ENCODE peak calls at places on chromosomes 12 and 14, in six cellular contexts. Q is brain microvascular endothelial cell, T is psoas muscle, D is pancreas, J is esophagus muscularis mucosa, S is dorsolateral prefrontal cortex. X is an unnamed sample.

GRCh38 chr12:15830538-15830937 is 41.4 kb upstream of the EPS8 start:
- DNase-seq in Q (peak), T (no peak), D (no peak), J (no peak), S (no peak), X (peak)

GRCh38 chr14:57889245-57889644 is 23.4 kb upstream of the SLC35F4 start:
- DNase-seq in Q (no peak), T (no peak), D (peak), J (no peak), S (no peak), X (peak)

GRCh38 chr12:39852346-39852745 is 232.7 kb upstream of the ABCD2 start:
- DNase-seq in Q (no peak), T (no peak), D (no peak), J (no peak), S (no peak), X (peak)

GRCh38 chr12:53952871-53953734 is 1.6 kb upstream of the HOXC12 start:
- DNase-seq in Q (no peak), T (no peak), D (peak), J (no peak), S (no peak), X (peak)

GRCh38 chr12:28026701-28027100 is 54.2 kb upstream of the PTHLH start:
- DNase-seq in Q (no peak), T (no peak), D (no peak), J (no peak), S (no peak), X (no peak)

GRCh38 chr14:102693006-102693755 is 84.1 kb upstream of the TRAF3 start:
- DNase-seq in Q (no peak), T (no peak), D (no peak), J (no peak), S (no peak), X (no peak)

GRCh38 chr12:69623970-69624369 is 13.3 kb upstream of the LRRC10 start:
- DNase-seq in Q (no peak), T (peak), D (peak), J (no peak), S (no peak), X (no peak)

GRCh38 chr12:57602544-57602943 is 2.1 kb upstream of the DTX3 start:
- DNase-seq in Q (no peak), T (no peak), D (no peak), J (no peak), S (no peak), X (no peak)

GRCh38 chr12:9702239-9702638 is 30.7 kb downstream of the CLECL1 start:
- DNase-seq in Q (no peak), T (no peak), D (no peak), J (no peak), S (no peak), X (no peak)

GRCh38 chr14:51513933-51514332 is 137.8 kb upstream of the FRMD6 start:
- DNase-seq in Q (no peak), T (no peak), D (no peak), J (no peak), S (no peak), X (no peak)

GRCh38 chr12:83040991-83041390 is 354.3 kb downstream of the TMTC2 start:
- DNase-seq in Q (no peak), T (no peak), D (no peak), J (no peak), S (no peak), X (no peak)

GRCh38 chr14:90658541-90658967 is 157.7 kb downstream of the TTC7B start:
- DNase-seq in Q (peak), T (no peak), D (no peak), J (no peak), S (no peak), X (peak)

GRCh38 chr14:90137807-90138206 is 76.0 kb downstream of the KCNK13 start:
- DNase-seq in Q (peak), T (no peak), D (no peak), J (no peak), S (no peak), X (no peak)

GRCh38 chr12:54002278-54002914 is 2.4 kb downstream of the HOXC9 start:
- DNase-seq in Q (no peak), T (no peak), D (no peak), J (no peak), S (no peak), X (no peak)

GRCh38 chr14:25537846-25538455 is 488.0 kb upstream of the STXBP6 start:
- DNase-seq in Q (no peak), T (no peak), D (no peak), J (no peak), S (no peak), X (no peak)

GRCh38 chr14:53509845-53510244 is 356.7 kb upstream of the DDHD1 start:
- DNase-seq in Q (no peak), T (peak), D (no peak), J (no peak), S (no peak), X (no peak)

GRCh38 chr14:61474671-61475070 is 153.3 kb downstream of the PRKCH start:
- DNase-seq in Q (peak), T (no peak), D (no peak), J (no peak), S (no peak), X (no peak)

GRCh38 chr12:9244894-9245293 is 36.7 kb upstream of the PZP start:
- DNase-seq in Q (no peak), T (peak), D (no peak), J (no peak), S (no peak), X (no peak)

GRCh38 chr12:69290545-69291277 is 51.3 kb downstream of the CPSF6 start:
- DNase-seq in Q (peak), T (peak), D (peak), J (no peak), S (peak), X (peak)

GRCh38 chr12:11758838-11759509 is 109.5 kb downstream of the ETV6 start:
- DNase-seq in Q (peak), T (no peak), D (no peak), J (no peak), S (no peak), X (no peak)

GRCh38 chr14:54011001-54011400 is 54.4 kb upstream of the BMP4 start:
- DNase-seq in Q (no peak), T (no peak), D (no peak), J (no peak), S (no peak), X (no peak)

GRCh38 chr12:42283739-42284138 is 42.2 kb downstream of the ZCRB1 start:
- DNase-seq in Q (no peak), T (no peak), D (no peak), J (no peak), S (no peak), X (no peak)

GRCh38 chr12:93612719-93613228 is 40.3 kb downstream of the SOCS2 start:
- DNase-seq in Q (no peak), T (no peak), D (no peak), J (no peak), S (no peak), X (no peak)

GRCh38 chr14:25120261-25120660 is 70.3 kb upstream of the STXBP6 start:
- DNase-seq in Q (no peak), T (no peak), D (no peak), J (no peak), S (no peak), X (no peak)

GRCh38 chr12:92950011-92950410 is 20.9 kb upstream of the EEA1 start:
- DNase-seq in Q (no peak), T (no peak), D (no peak), J (no peak), S (no peak), X (no peak)

GRCh38 chr12:93279849-93280412 is 97.8 kb upstream of the NUDT4 start:
- DNase-seq in Q (peak), T (no peak), D (no peak), J (no peak), S (no peak), X (no peak)

GRCh38 chr14:49581209-49581960 is 4.8 kb downstream of the RPS29 start:
- DNase-seq in Q (no peak), T (no peak), D (no peak), J (no peak), S (no peak), X (no peak)

GRCh38 chr12:2759733-2760132 is 35.0 kb upstream of the FKBP4 start:
- DNase-seq in Q (no peak), T (no peak), D (no peak), J (no peak), S (no peak), X (no peak)

GRCh38 chr12:57718641-57719528 is 19.7 kb downstream of the AGAP2 start:
- DNase-seq in Q (no peak), T (no peak), D (no peak), J (peak), S (no peak), X (peak)

GRCh38 chr12:43131304-43131703 is 420.7 kb downstream of the ADAMTS20 start:
- DNase-seq in Q (no peak), T (no peak), D (no peak), J (no peak), S (no peak), X (no peak)

GRCh38 chr12:98618952-98619351 is 25.5 kb downstream of the SLC25A3 start:
- DNase-seq in Q (no peak), T (no peak), D (no peak), J (no peak), S (no peak), X (peak)

DNA sequence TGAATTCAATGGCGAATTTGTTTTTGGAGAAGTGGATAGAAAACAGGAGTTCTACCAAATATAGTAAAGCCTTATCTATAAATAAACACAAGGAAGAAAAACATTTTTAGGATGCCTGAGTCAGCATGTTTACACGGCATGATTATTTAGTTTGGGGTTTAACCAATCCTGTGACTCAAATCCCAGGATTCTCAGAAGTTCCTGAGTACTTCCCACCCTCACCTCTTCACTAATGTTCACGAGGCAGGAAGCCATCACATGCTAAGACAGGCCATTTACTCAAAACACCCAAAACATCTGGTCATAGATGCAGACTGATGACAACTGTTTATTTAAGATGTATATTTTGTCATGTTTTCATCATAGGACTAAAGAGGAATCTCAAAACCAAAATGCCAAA is 3.4 kb upstream of the GLRX5 start:
- DNase-seq in Q (peak), T (no peak), D (no peak), J (no peak), S (no peak), X (peak)
- H3K4me3 ChIP-seq in Q (no peak), T (no peak), D (no peak), J (no peak), S (no peak), X (peak)

GRCh38 chr12:49019120-49019430 is 499 bp upstream of the PRKAG1 start:
- DNase-seq in Q (no peak), T (no peak), D (no peak), J (no peak), S (no peak), X (no peak)

GRCh38 chr12:49022558-49023178 is 4.1 kb upstream of the PRKAG1 start:
- DNase-seq in Q (no peak), T (no peak), D (no peak), J (no peak), S (no peak), X (peak)

GRCh38 chr12:49019435-49020317 is 1.1 kb upstream of the PRKAG1 start:
- DNase-seq in Q (peak), T (no peak), D (no peak), J (no peak), S (no peak), X (peak)

GRCh38 chr12:49020441-49020840 is 1.9 kb upstream of the PRKAG1 start:
- DNase-seq in Q (no peak), T (no peak), D (no peak), J (no peak), S (no peak), X (no peak)

GRCh38 chr12:49021292-49021915 is 2.8 kb upstream of the PRKAG1 start:
- DNase-seq in Q (no peak), T (no peak), D (no peak), J (no peak), S (no peak), X (peak)
- H3K27ac ChIP-seq in Q (no peak), T (no peak), D (no peak), J (no peak), S (no peak), X (no peak)

DNA sequence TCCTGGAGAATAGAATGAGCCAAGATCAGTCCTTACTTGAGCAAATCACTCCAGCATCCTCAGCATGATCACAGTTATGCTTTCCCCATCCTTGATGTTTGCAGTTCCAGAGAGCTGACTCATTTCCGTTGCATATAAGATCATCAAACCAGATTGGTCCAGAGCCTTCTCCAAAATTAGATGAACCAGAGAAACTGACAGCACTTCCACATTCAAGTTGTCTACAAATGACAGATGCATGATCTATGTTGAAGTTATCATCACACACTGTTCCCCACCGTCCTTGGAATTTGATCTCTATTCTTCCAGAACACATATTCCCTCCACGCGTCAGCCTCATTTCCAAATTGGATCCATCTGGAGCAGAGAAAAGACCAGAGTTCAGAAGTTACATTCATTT is 4.7 kb downstream of the CD163 start:
- DNase-seq in Q (peak), T (no peak), D (no peak), J (no peak), S (no peak), X (peak)
- H3K4me3 ChIP-seq in Q (no peak), T (peak), D (no peak), J (peak), S (no peak), X (no peak)

DNA sequence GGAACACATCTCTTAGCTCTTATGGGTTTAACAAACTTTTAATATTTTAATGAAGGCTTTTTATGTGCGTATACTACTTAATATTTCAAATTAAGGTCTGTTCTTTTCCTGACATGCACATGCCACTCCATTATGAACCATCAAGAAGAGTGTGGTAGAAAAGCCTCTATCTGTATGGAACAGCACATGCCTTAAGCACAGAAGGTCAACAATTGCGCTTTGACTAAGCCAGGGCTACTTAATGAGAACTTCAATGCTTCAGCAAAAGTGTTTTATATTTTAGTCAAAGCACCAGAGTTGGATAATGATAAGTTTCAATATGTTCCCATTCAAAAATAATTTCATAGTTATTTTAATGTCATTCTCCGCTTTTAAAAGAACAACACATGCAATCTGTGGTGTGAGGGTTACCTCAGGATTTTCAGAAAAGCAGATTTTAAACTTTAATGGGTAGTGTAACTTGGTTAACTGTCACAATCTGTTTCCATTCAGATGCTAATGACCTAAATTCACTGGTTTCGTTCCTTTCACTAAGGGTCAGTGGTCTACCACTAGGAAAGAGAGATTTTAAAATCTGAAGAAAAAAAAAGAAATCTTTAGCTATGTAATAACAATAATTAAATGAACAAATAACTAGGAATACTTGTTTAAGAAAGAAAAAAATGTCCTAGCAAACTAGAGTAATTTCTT is 193.4 kb upstream of the NOVA1 start:
- DNase-seq in Q (no peak), T (no peak), D (no peak), J (no peak), S (no peak), X (no peak)
- H3K27ac ChIP-seq in Q (no peak), T (no peak), D (no peak), J (no peak), S (no peak), X (no peak)

DNA sequence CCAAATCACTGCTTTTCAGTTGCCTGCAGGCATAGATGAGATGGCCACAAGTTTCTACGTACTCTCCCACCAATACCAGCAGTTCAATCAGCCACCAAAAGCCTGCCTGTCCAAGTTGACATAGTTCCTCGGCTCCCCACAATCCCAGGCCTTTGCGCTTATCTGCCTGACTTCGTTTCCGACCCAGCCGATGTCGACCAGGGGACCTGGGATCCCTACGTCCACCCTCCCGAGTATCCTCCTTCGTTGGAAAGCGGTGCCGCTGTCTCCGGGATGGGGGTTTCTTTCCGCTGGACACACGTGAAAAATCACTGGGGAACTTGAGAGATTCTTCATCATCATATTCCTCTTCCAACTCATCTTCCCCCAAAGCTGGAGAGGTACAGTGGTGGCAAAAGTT is 1.6 kb downstream of the DNAJC14 start:
- DNase-seq in Q (no peak), T (no peak), D (no peak), J (no peak), S (no peak), X (peak)
- H3K4me3 ChIP-seq in Q (no peak), T (no peak), D (no peak), J (no peak), S (peak), X (no peak)

DNA sequence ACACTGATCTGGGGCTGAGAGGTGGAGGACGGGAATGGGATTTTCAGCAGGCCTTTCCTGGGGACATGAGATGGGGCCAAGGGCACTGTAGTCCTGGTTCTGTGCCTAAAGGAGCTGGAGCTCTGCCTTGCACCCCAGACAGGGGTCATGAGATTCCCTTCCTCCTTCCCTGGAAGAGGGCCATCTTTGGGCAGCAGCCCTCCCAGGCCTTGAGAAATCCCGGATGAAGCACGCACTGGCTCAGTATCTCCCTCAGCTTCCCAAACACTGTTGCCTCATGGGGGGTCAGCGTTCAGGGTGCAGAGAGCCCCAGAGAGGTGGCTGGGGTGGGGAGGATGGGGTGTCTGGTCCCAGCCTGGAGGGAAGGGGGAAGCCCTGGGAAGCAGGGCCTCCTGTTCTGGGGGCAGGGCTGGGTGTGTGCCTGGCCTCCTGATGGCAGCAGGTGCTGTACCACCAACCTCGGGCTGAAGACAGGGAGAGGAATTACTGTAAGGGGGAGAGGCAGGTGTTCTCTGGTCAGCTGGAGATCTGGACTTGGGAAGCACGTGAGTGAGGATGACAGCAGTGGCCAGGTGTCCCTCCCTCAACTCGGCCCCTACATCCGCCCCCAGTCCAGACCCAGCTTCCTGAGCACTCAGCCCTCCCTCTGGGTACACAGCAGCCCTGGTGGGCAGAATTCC is 8.4 kb upstream of the NR4A1 start:
- DNase-seq in Q (no peak), T (no peak), D (peak), J (no peak), S (no peak), X (no peak)
- H3K27ac ChIP-seq in Q (no peak), T (peak), D (peak), J (peak), S (peak), X (peak)

GRCh38 chr14:92801917-92802316 is 7.8 kb downstream of the GOLGA5 start:
- DNase-seq in Q (no peak), T (no peak), D (no peak), J (no peak), S (no peak), X (no peak)
- H3K4me3 ChIP-seq in Q (no peak), T (no peak), D (peak), J (no peak), S (no peak), X (no peak)

X was measured in osteoblast.